ENCODE peak calls at places on chromosomes 13 and 19, in nine cellular contexts. Q, C, F, P, J, O, Y, S and N are unnamed samples. For H3K36me3, the result is how much of the 10 kb centered on the place peaks cover.

GRCh38 chr13:27006519-27007161 is 165.0 kb downstream of the USP12 start:
- DNase-seq in Q (peak), C (peak), F (peak), P (no peak), J (no peak), O (no peak), Y (peak), S (no peak), N (no peak)

GRCh38 chr19:39426170-39426569 is 9.6 kb downstream of the RPS16 start:
- DNase-seq in Q (no peak), C (no peak), F (no peak), P (no peak), J (no peak), O (no peak), Y (peak), S (no peak), N (no peak)

GRCh38 chr19:28142258-28142657 is 1070.7 kb downstream of the UQCRFS1 start:
- DNase-seq in Q (no peak), C (no peak), F (no peak), P (no peak), J (no peak), O (no peak), Y (no peak), S (no peak), N (no peak)

GRCh38 chr13:78499802-78500201 is 103.5 kb downstream of the POU4F1 start:
- DNase-seq in Q (no peak), C (peak), F (no peak), P (no peak), J (no peak), O (no peak), Y (no peak), S (no peak), N (no peak)

GRCh38 chr13:92901739-92902138 is 324.9 kb upstream of the GPC6 start:
- DNase-seq in Q (peak), C (no peak), F (peak), P (no peak), J (no peak), O (no peak), Y (no peak), S (no peak), N (no peak)

GRCh38 chr13:26406791-26407190 is 150.7 kb upstream of the WASF3 start:
- DNase-seq in Q (no peak), C (no peak), F (no peak), P (no peak), J (no peak), O (no peak), Y (no peak), S (no peak), N (no peak)

GRCh38 chr13:44063467-44063866 is 183.8 kb downstream of the LACC1 start:
- DNase-seq in Q (no peak), C (no peak), F (no peak), P (no peak), J (no peak), O (no peak), Y (no peak), S (no peak), N (no peak)

GRCh38 chr13:40681341-40682051 is 15.1 kb upstream of the FOXO1 start:
- DNase-seq in Q (no peak), C (no peak), F (no peak), P (no peak), J (no peak), O (peak), Y (no peak), S (peak), N (no peak)

GRCh38 chr13:78409172-78409571 is 194.2 kb downstream of the POU4F1 start:
- DNase-seq in Q (no peak), C (peak), F (no peak), P (peak), J (no peak), O (no peak), Y (no peak), S (no peak), N (no peak)

GRCh38 chr13:30744056-30744684 is 8.8 kb downstream of the ALOX5AP start:
- DNase-seq in Q (peak), C (no peak), F (peak), P (peak), J (no peak), O (no peak), Y (peak), S (peak), N (no peak)

GRCh38 chr19:49213791-49214190 is 56.2 kb downstream of the TRPM4 start:
- DNase-seq in Q (no peak), C (peak), F (peak), P (no peak), J (no peak), O (no peak), Y (no peak), S (no peak), N (no peak)

GRCh38 chr13:67296511-67296910 is 66.4 kb upstream of the PCDH9 start:
- DNase-seq in Q (peak), C (no peak), F (peak), P (no peak), J (no peak), O (no peak), Y (no peak), S (no peak), N (no peak)

GRCh38 chr19:57171551-57172081 is 4.3 kb upstream of the DUXA start:
- DNase-seq in Q (peak), C (peak), F (peak), P (no peak), J (no peak), O (peak), Y (no peak), S (peak), N (no peak)

GRCh38 chr13:26480246-26480855 is 77.1 kb upstream of the WASF3 start:
- DNase-seq in Q (no peak), C (no peak), F (peak), P (no peak), J (no peak), O (no peak), Y (peak), S (no peak), N (no peak)

GRCh38 chr13:50588736-50589135 is 254.8 kb downstream of the DLEU7 start:
- DNase-seq in Q (no peak), C (no peak), F (no peak), P (no peak), J (no peak), O (no peak), Y (no peak), S (no peak), N (no peak)

GRCh38 chr13:107375701-107376350 is 807.9 kb upstream of the ARGLU1 start:
- DNase-seq in Q (no peak), C (no peak), F (no peak), P (no peak), J (no peak), O (no peak), Y (no peak), S (no peak), N (no peak)

GRCh38 chr19:2345794-2346663 is 14.0 kb upstream of the TMPRSS9 start:
- DNase-seq in Q (no peak), C (no peak), F (no peak), P (no peak), J (no peak), O (no peak), Y (no peak), S (no peak), N (no peak)

GRCh38 chr13:48012668-48013067 is 11.6 kb upstream of the SUCLA2 start:
- DNase-seq in Q (no peak), C (no peak), F (no peak), P (no peak), J (no peak), O (no peak), Y (no peak), S (no peak), N (no peak)

GRCh38 chr13:98401936-98402335 is 175.0 kb downstream of the STK24 start:
- DNase-seq in Q (no peak), C (no peak), F (no peak), P (no peak), J (no peak), O (no peak), Y (no peak), S (no peak), N (no peak)

GRCh38 chr19:14419038-14419813 is at the start of gene DDX39A:
- DNase-seq in Q (peak), C (peak), F (peak), P (peak), J (peak), O (peak), Y (peak), S (peak), N (peak)

GRCh38 chr13:84983321-84983720 is 815.9 kb downstream of the SLITRK6 start:
- DNase-seq in Q (no peak), C (peak), F (no peak), P (no peak), J (no peak), O (no peak), Y (no peak), S (no peak), N (no peak)

GRCh38 chr19:1252221-1252817 is 3.9 kb downstream of the MIDN start:
- DNase-seq in Q (peak), C (peak), F (peak), P (no peak), J (no peak), O (peak), Y (peak), S (peak), N (no peak)

GRCh38 chr13:51283361-51283760 is 56.1 kb upstream of the SERPINE3 start:
- DNase-seq in Q (no peak), C (no peak), F (peak), P (no peak), J (no peak), O (no peak), Y (no peak), S (no peak), N (no peak)

GRCh38 chr19:33432408-33433170 is 59.1 kb downstream of the CEBPG start:
- DNase-seq in Q (no peak), C (no peak), F (no peak), P (no peak), J (no peak), O (no peak), Y (no peak), S (no peak), N (no peak)

GRCh38 chr19:49107625-49108459 is 6.3 kb upstream of the LIN7B start:
- DNase-seq in Q (no peak), C (no peak), F (no peak), P (no peak), J (no peak), O (no peak), Y (no peak), S (no peak), N (no peak)

GRCh38 chr13:80237646-80238045 is 103.3 kb downstream of the SPRY2 start:
- DNase-seq in Q (no peak), C (no peak), F (no peak), P (no peak), J (no peak), O (no peak), Y (no peak), S (no peak), N (no peak)

GRCh38 chr19:35755160-35755549 is 1.7 kb downstream of the HSPB6 start:
- DNase-seq in Q (no peak), C (no peak), F (no peak), P (no peak), J (no peak), O (no peak), Y (no peak), S (no peak), N (no peak)

DNA sequence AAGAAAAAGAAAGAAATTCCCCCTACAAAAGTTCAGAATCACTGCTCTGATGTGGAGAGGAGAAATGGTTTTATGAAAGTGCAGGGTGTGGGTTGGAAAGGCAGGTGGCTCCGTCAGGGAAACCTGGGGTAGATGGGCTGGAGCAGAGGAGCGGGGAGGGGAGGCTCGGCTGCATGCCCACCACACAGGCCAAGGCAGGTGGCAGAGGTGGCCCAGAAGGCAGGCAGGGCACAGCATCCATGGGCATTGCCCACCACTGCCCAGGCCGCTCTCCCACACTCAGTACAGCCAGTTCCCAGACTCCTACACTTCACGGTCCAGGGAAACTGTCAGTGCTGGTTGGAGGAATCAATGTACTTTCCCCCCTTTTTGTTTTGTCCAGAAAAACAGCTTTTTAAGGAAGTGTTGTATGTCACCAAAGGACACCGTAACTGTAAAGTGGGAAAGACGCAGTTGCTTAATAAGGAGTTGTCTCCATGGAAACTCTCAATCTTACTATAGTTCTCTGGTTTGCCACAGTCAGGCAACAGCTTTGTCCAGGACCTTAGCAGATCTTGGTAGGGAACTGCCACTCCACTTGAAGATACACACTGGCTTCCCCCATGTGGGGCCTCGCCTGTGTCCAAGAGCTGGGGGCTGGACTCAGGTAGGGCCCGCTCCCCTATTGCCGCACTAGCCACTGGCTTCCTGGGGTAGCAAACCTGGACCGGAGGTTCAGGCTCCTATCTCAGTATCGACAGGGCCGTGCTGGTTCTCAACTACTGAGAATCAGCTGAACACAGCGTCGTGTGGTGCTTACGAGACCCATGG is 82.9 kb downstream of the RAB20 start:
- DNase-seq in Q (no peak), C (no peak), F (no peak), P (no peak), J (no peak), O (no peak), Y (no peak), S (peak), N (no peak)
- H3K36me3 ChIP-seq in Q (under half), C (under half), F (under half), P (under half), J (under half), O (half or more), Y (under half), S (under half), N (under half)

DNA sequence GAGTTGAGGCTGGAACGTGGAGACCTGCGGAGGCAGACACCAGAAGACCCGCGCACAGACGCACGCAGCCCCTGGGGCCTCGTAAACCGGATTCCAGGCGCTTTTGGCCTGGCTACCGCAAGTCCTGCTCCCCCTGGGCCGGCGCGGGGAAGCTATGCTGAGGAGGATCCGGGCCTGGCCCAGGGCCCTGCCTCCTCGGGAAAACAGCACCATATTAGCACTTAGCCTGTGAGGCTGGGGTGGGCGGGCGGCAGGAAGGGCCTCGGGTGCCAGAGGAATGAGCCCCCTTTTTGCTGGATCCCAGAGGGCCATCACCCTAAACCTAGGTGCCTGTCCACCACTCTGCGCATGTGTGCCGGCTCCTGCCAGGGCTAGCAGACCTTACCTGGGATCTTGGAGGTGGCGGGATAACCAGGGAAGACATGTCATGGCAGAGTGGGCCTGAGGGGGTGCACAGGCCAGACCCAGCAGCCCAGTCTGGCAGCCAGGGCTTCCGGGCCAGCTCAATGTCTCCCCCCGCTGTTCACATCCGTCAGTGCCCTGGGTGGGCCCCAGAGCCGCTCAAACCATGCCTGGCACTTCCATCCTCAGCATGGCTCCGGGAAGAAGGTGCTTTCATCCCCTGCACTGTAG is 7.3 kb downstream of the ELOF1 start:
- DNase-seq in Q (no peak), C (peak), F (no peak), P (no peak), J (no peak), O (no peak), Y (no peak), S (no peak), N (no peak)
- H3K36me3 ChIP-seq in Q (under half), C (under half), F (under half), P (under half), J (under half), O (under half), Y (under half), S (under half), N (under half)

GRCh38 chr19:50669319-50670101 is 20.3 kb downstream of the C19orf81 start:
- DNase-seq in Q (no peak), C (no peak), F (peak), P (no peak), J (no peak), O (no peak), Y (no peak), S (no peak), N (no peak)

GRCh38 chr19:50667177-50667758 is 18.0 kb downstream of the C19orf81 start:
- DNase-seq in Q (no peak), C (no peak), F (no peak), P (no peak), J (no peak), O (no peak), Y (no peak), S (no peak), N (no peak)

GRCh38 chr19:50667759-50668231 is 18.6 kb downstream of the C19orf81 start:
- DNase-seq in Q (no peak), C (no peak), F (no peak), P (no peak), J (no peak), O (no peak), Y (no peak), S (no peak), N (no peak)

GRCh38 chr19:50670102-50670380 is 20.8 kb downstream of the C19orf81 start:
- DNase-seq in Q (no peak), C (no peak), F (no peak), P (no peak), J (no peak), O (no peak), Y (no peak), S (no peak), N (no peak)

DNA sequence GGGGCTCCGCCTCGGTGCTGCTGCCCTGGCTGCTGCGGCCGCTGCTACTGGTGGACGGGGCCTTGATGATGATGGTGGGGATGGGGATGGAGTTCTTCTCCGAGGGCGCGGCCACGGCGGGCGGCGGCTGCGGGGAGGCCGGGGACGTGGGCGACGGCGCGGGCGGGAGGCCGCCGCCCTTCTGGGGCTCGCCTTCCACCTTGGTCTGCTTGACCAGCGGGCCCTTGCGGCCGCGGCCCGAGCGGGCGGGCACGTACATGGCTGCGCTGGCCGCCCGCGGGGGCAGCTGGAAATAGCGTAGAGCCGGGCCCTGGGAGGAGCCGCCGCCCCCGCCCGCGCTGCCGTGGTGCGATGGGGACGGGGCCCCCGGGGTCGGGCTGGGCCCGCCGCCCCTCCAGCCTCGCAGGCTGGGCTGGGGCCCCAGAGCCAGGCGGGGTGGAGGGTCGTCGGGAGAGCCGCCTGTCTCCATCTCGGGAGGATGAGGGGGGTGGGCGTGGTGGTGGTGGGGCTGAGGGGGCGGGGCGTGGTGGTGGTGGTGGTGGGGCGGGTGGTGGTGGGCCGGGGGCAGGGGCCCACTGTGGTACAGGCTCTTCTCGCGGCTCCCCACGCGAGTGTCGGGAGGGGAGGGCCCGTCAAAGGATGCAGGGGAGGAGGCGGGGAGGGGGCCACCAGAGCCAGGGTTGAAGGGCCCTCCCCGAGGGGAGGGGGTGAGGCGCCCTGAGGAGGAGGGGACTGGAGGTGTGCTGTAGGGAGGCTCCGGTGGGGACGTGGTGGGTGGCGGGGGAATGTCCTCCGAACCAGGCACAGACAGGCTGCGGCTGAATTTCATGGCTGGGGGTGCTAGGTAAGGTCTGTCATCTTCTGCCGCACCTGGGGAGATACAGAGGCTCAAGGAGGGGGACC is 19.4 kb downstream of the C19orf81 start:
- DNase-seq in Q (no peak), C (no peak), F (no peak), P (no peak), J (no peak), O (no peak), Y (no peak), S (no peak), N (no peak)
- H3K36me3 ChIP-seq in Q (under half), C (under half), F (under half), P (under half), J (under half), O (under half), Y (under half), S (under half), N (under half)

DNA sequence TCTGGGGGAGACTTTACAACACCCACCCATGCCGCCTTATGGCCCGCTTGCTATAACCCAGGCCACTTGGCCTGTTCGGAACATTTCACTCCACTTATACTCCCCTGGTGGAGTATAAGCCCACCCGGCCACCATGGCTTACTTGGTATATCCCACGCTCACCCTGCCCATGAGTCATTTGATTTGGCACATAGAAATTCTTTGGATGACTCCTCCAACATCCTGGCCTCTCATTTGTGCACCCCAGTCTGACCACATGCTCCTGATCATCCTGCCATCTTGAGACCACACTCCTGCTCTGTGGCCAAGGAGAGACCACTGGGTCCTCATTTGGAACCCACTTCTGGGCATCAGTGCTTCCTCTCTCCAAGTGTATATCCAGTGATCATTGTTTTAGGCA is 5.2 kb downstream of the SPACA6 start:
- DNase-seq in Q (no peak), C (no peak), F (no peak), P (no peak), J (no peak), O (no peak), Y (no peak), S (no peak), N (no peak)
- H3K36me3 ChIP-seq in Q (under half), C (under half), F (half or more), P (under half), J (half or more), O (under half), Y (under half), S (under half), N (under half)

GRCh38 chr19:7554565-7554964 is 19.0 kb downstream of the PNPLA6 start:
- DNase-seq in Q (no peak), C (no peak), F (no peak), P (no peak), J (no peak), O (no peak), Y (no peak), S (no peak), N (no peak)

GRCh38 chr19:7552781-7553180 is 17.3 kb downstream of the PNPLA6 start:
- DNase-seq in Q (no peak), C (no peak), F (no peak), P (no peak), J (no peak), O (no peak), Y (no peak), S (no peak), N (no peak)

GRCh38 chr19:7556696-7557315 is 21.3 kb downstream of the PNPLA6 start:
- DNase-seq in Q (no peak), C (no peak), F (no peak), P (no peak), J (no peak), O (no peak), Y (no peak), S (no peak), N (no peak)

GRCh38 chr19:7558667-7559066 is 23.1 kb downstream of the PNPLA6 start:
- DNase-seq in Q (no peak), C (no peak), F (no peak), P (no peak), J (no peak), O (no peak), Y (no peak), S (no peak), N (no peak)

GRCh38 chr19:7554990-7555864 is 19.7 kb downstream of the PNPLA6 start:
- DNase-seq in Q (no peak), C (peak), F (no peak), P (no peak), J (no peak), O (no peak), Y (no peak), S (no peak), N (no peak)
- H3K36me3 ChIP-seq in Q (under half), C (under half), F (half or more), P (under half), J (under half), O (under half), Y (under half), S (under half), N (under half)